ENCODE peak calls at places on chromosomes 4 and X, in four cellular contexts. S is posterior vena cava, J is psoas muscle, L is NCI-H2029. G is an unnamed sample.

GRCh38 chr4:86223472-86223871 is 136.4 kb downstream of the MAPK10 start:
- DNase-seq in S (no peak), J (no peak), L (no peak), G (no peak)

GRCh38 chrX:40166582-40166981 is 68.8 kb upstream of the BCOR start:
- DNase-seq in S (no peak), J (no peak), L (no peak), G (no peak)

GRCh38 chrX:1584237-1585011 is 7.0 kb upstream of the AKAP17A start:
- DNase-seq in L (no peak), S (peak), J (no peak), G (no peak)

GRCh38 chrX:27740933-27741332 is 66.9 kb upstream of the MAGEB10 start:
- DNase-seq in J (no peak), S (no peak), L (no peak), G (no peak)

GRCh38 chr4:57102050-57102564 is 8.1 kb downstream of the IGFBP7 start:
- DNase-seq in L (no peak), S (no peak), J (peak), G (peak)

GRCh38 chr4:40699648-40700047 is 50.1 kb upstream of the NSUN7 start:
- DNase-seq in L (no peak), S (no peak), J (no peak), G (no peak)

GRCh38 chr4:167622481-167623240 is 388.4 kb upstream of the SPOCK3 start:
- DNase-seq in S (peak), L (peak), J (peak), G (peak)

GRCh38 chr4:43456383-43456782 is 563.9 kb downstream of the GRXCR1 start:
- DNase-seq in S (no peak), L (no peak), J (no peak), G (no peak)